ENCODE peak calls at places on chromosomes 16 and 17, in four cellular contexts. I, X, D and K are unnamed samples.

GRCh38 chr17:83136931-83137330 is 57.5 kb downstream of the METRNL start:
- DNase-seq in I (no peak), X (no peak), D (no peak), K (no peak)

GRCh38 chr17:72660274-72661092 is 432.0 kb downstream of the SLC39A11 start:
- DNase-seq in I (no peak), X (no peak), D (no peak), K (no peak)

GRCh38 chr16:24523569-24523968 is 15.8 kb upstream of the RBBP6 start:
- DNase-seq in I (no peak), X (no peak), D (peak; percentile 21), K (no peak)

GRCh38 chr17:33521784-33522183 is 228.7 kb upstream of the ASIC2 start:
- DNase-seq in I (no peak), X (no peak), D (peak; percentile 24), K (no peak)

GRCh38 chr17:19333736-19334290 is 28.7 kb downstream of the B9D1 start:
- DNase-seq in I (no peak), X (no peak), D (no peak), K (no peak)

GRCh38 chr17:70423562-70423961 is 254.2 kb downstream of the KCNJ2 start:
- DNase-seq in I (no peak), X (no peak), D (no peak), K (no peak)

GRCh38 chr17:12596961-12597360 is 68.7 kb upstream of the MYOCD start:
- DNase-seq in I (no peak), X (no peak), D (no peak), K (no peak)

GRCh38 chr17:68255731-68256538 is 8.1 kb downstream of the AMZ2 start:
- DNase-seq in I (no peak), X (no peak), D (no peak), K (no peak)

GRCh38 chr17:18224428-18225120 is 861 bp upstream of the LLGL1 start:
- DNase-seq in I (no peak), X (no peak), D (peak; percentile 21), K (peak; percentile 51)

GRCh38 chr16:57335361-57335760 is 23.2 kb upstream of the CCL22 start:
- DNase-seq in I (no peak), X (no peak), D (no peak), K (no peak)

GRCh38 chr16:79982356-79982755 is 381.8 kb upstream of the MAF start:
- DNase-seq in I (no peak), X (no peak), D (no peak), K (no peak)

GRCh38 chr16:82783933-82784566 is 157.3 kb downstream of the CDH13 start:
- DNase-seq in I (no peak), X (no peak), D (no peak), K (no peak)

GRCh38 chr16:58264961-58265479 is 29.8 kb downstream of the PRSS54 start:
- DNase-seq in I (no peak), X (peak; percentile 63), D (peak; percentile 55), K (no peak)

GRCh38 chr17:59505610-59506276 is 59.7 kb upstream of the DHX40 start:
- DNase-seq in I (no peak), X (no peak), D (no peak), K (no peak)

GRCh38 chr17:77528516-77529327 is 388.0 kb downstream of the SEC14L1 start:
- DNase-seq in I (no peak), X (no peak), D (no peak), K (peak; percentile 54)

GRCh38 chr16:30054959-30055553 is 10.5 kb upstream of the ALDOA start:
- DNase-seq in I (no peak), X (no peak), D (peak; percentile 54), K (peak; percentile 64)

GRCh38 chr17:3558603-3559269 is 1.1 kb upstream of the TRPV3 start:
- DNase-seq in I (no peak), X (peak; percentile 20), D (no peak), K (peak; percentile 86)

GRCh38 chr16:82384897-82385296 is 214.9 kb upstream of the MPHOSPH6 start:
- DNase-seq in I (no peak), X (no peak), D (no peak), K (no peak)

GRCh38 chr17:67435122-67435521 is 58.0 kb downstream of the PITPNC1 start:
- DNase-seq in I (no peak), X (no peak), D (no peak), K (no peak)

GRCh38 chr17:66416207-66416940 is 114.0 kb downstream of the PRKCA start:
- DNase-seq in I (no peak), X (no peak), D (no peak), K (no peak)

DNA sequence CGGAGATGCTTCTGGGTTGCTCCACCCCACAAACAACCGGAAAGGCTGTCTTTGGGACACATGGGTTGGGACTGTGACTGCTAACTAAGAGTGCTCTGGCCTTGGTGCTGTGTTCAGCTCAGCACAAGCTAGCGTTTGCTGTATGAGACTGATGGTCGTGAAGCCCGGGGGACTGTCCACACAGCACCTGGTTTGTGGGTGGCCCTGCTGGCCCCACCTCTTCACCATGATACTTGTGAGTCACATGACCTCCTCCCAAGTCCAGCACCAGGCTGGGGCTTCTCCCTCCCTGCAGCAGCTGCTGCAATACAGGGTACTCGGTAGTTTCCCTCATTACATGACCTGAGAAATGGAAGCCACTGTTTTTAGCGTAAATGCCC is 70.6 kb upstream of the GSE1 start:
- DNase-seq in I (no peak), X (no peak), D (peak; percentile 78), K (peak; percentile 51)
- H3K27ac ChIP-seq in I (no peak overlapping the region), X (no peak overlapping the region), D (peak overlapping the region; percentile 0), K (no peak overlapping the region)

DNA sequence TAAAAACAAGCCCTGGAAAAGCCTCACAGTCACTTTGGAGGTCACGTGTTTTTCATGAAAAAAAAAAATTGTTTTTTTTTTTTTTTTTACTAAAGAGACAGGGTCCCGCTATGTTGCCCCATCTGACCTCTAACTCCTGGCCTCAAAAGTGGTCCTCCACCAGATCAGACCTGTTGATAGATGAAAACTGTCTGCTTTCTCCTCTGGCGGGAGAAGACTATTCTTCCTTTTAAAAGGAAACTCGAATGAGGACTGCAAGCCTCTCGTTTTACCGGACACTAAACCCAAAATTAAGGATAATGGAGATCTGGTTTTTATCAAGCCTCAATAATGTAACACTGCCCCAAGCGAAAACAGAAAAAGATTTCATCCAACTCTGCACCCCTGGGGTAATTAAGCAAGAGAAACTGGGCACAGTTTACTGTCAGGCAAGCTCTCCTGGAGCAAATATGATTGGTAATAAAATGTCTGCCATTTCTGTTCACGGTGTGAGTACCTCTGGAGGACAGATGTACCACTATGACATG is 25.8 kb downstream of the ZCCHC14 start:
- DNase-seq in I (no peak), X (no peak), D (no peak), K (no peak)
- H3K27ac ChIP-seq in I (no peak overlapping the region), X (no peak overlapping the region), D (no peak overlapping the region), K (no peak overlapping the region)

DNA sequence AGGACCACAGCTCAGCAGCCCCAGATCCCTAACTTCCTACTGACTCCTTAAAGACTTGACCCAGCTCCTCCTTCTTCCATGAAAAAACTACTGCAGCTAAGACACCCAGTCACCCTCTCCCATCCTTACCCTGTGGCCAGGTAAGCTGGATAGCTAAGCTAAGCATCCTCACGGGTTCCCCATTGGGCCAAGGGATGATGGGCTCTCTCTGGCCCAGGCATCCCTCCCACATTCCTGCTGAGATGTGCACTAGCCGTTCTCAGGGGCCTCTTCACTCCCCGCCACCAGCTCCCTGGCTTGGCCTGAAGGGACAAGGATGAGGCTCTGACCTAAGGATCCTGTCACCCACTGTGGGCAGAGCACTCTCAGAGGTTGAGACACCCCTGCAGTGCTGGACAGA is 8.5 kb downstream of the SLC12A4 start:
- DNase-seq in I (no peak), X (no peak), D (no peak), K (no peak)
- H3K27ac ChIP-seq in I (peak overlapping the region; percentile 55), X (peak overlapping the region; percentile 20), D (peak overlapping the region; percentile 49), K (peak overlapping the region; percentile 5)

DNA sequence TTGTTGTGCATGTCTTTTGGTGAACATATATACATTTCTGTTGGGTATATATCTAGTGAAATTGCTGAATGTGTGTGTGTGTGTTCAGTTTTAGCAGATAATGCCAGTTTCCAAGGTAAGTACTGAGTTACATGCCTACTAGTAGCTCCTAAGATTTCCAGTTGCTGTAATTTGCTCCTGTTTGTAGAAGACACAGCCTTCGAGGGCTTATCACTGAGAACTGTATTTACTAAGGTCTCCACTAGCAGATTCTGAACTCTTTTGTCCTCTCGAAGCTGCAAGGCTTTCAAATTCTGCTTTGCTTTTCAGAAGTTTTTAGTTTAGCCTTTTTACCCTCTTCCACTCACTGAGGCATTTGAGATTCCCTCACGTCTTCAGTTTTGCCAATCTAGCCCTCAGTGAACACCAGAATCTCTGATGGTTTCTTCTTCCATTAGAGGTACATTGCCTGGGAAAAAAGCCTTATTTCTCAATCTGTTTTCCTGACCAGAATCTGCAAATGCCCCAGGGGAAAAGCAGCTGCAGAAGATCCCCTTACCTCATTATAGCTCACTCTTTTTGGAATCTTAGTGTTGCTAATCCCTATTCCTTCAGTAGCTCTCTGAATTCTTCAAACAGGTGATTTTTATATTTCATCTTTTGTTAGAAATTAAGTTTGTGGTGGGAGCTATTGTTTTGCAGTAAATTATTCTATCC is 52.9 kb downstream of the NF1 start:
- DNase-seq in I (no peak), X (no peak), D (no peak), K (no peak)
- H3K27ac ChIP-seq in I (no peak overlapping the region), X (no peak overlapping the region), D (peak overlapping the region; percentile 75), K (no peak overlapping the region)

DNA sequence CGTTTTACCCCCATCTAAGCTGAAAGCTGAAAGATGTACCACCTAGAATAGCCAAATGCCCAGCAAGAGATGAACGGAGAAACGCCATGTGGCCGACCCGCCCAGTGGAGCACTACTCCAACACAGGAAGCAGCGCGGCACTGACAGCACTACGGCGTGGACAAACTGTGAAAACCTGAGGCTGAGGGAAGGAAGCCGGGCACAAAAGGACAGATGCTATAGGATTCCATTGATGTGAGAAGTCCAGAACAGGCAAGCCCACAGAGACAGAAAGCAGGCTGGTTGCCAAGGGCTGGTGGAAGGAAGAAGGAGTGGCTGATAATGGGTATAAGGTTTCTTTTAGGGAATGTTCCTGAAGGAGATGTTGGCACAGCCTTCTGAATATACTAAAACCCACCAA is 29.4 kb upstream of the SLC38A8 start:
- DNase-seq in I (no peak), X (peak; percentile 18), D (no peak), K (no peak)
- H3K27ac ChIP-seq in I (no peak overlapping the region), X (no peak overlapping the region), D (no peak overlapping the region), K (no peak overlapping the region)

DNA sequence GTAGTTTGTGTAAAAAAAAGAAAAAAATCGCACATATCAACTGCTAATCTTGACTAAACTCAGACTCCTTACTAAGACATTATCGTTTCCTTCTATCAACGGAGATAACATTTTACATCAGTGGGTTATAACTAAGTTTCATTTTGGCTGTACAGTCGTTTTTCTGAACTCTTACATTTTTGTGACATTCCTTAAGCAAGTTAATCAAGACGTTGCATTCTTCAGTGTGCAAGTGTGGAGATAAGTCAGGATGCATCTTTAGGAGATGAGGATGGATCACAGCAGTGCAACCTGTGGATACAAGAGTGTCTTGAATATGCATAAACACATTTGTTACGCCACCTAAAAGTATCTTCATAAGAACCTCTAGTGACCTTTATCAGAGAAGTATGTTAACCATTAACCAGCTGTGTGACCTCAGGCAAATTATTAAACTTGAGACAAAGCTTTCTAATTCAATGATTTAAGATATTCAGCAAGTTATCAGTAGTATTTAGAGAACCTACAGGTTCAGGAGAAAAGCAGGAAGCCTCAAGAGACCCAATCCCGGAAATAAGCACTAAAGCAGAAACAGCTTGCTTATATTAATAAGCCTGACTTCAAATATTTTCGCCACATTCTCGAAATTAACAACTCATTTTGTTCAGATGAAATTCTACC is 9.4 kb downstream of the CMC2 start:
- DNase-seq in I (no peak), X (no peak), D (no peak), K (no peak)
- H3K27ac ChIP-seq in I (no peak overlapping the region), X (peak overlapping the region; percentile 26), D (no peak overlapping the region), K (no peak overlapping the region)

GRCh38 chr16:4934591-4934990 is 2.4 kb downstream of the PPL start:
- DNase-seq in I (no peak), X (no peak), D (no peak), K (no peak)
- H3K27ac ChIP-seq in I (no peak overlapping the region), X (no peak overlapping the region), D (no peak overlapping the region), K (peak overlapping the region; percentile 79)